ENCODE peak calls at places on chromosomes 7 and 10, in eight cellular contexts. Z is CD14-positive monocyte, N is WTC11, E is lower lobe of right lung, Q is epithelial cell of proximal tubule, T is heart left ventricle, F is BE2C, U is lower leg skin. Y is an unnamed sample.

GRCh38 chr7:14380881-14381280 is 391.4 kb upstream of the ETV1 start:
- DNase-seq in Z (no peak), N (peak), E (no peak), Q (no peak), T (no peak), F (no peak), U (no peak), Y (no peak)

GRCh38 chr10:89476676-89477075 is 58.7 kb downstream of the SLC16A12 start:
- DNase-seq in Z (no peak), N (no peak), E (peak), Q (no peak), T (no peak), F (no peak), U (no peak), Y (peak)

GRCh38 chr7:21902240-21902639 is 43.5 kb downstream of the CDCA7L start:
- DNase-seq in Z (no peak), N (no peak), E (no peak), Q (no peak), T (no peak), F (no peak), U (no peak), Y (peak)

GRCh38 chr10:126570631-126571170 is 99.8 kb downstream of the C10orf90 start:
- DNase-seq in Z (no peak), N (no peak), E (no peak), Q (no peak), T (no peak), F (no peak), U (no peak), Y (no peak)

GRCh38 chr10:124028700-124029487 is 64.5 kb downstream of the CHST15 start:
- DNase-seq in Z (no peak), N (no peak), E (no peak), Q (no peak), T (no peak), F (no peak), U (no peak), Y (no peak)

GRCh38 chr10:131701131-131701947 is 199.5 kb upstream of the PPP2R2D start:
- DNase-seq in Z (no peak), N (no peak), E (no peak), Q (no peak), T (no peak), F (no peak), U (peak), Y (no peak)

GRCh38 chr10:47369251-47369894 is 14.7 kb downstream of the ZNF488 start:
- DNase-seq in Z (peak), N (no peak), E (no peak), Q (no peak), T (no peak), F (no peak), U (peak), Y (no peak)

GRCh38 chr10:103759100-103759781 is 96.1 kb downstream of the SH3PXD2A start:
- DNase-seq in Z (no peak), N (no peak), E (no peak), Q (no peak), T (peak), F (no peak), U (no peak), Y (peak)

GRCh38 chr10:62978417-62978955 is 154.6 kb upstream of the NRBF2 start:
- DNase-seq in Z (no peak), N (no peak), E (no peak), Q (no peak), T (no peak), F (no peak), U (no peak), Y (no peak)

GRCh38 chr7:140923358-140924006 is 1.2 kb downstream of the BRAF start:
- DNase-seq in Z (no peak), N (no peak), E (no peak), Q (no peak), T (peak), F (peak), U (no peak), Y (no peak)

GRCh38 chr10:34001087-34001580 is 666.7 kb upstream of the NRP1 start:
- DNase-seq in Z (no peak), N (no peak), E (no peak), Q (no peak), T (no peak), F (peak), U (no peak), Y (no peak)

GRCh38 chr7:1533569-1534329 is 3.2 kb downstream of the MAFK start:
- DNase-seq in Z (peak), N (no peak), E (no peak), Q (no peak), T (peak), F (peak), U (peak), Y (peak)

GRCh38 chr7:143394777-143395176 is 13.6 kb downstream of the ZYX start:
- DNase-seq in Z (no peak), N (no peak), E (no peak), Q (no peak), T (no peak), F (no peak), U (peak), Y (no peak)

GRCh38 chr10:114337510-114338462 is 66.5 kb downstream of the AFAP1L2 start:
- DNase-seq in Z (no peak), N (peak), E (no peak), Q (no peak), T (no peak), F (no peak), U (no peak), Y (no peak)

GRCh38 chr7:45324683-45325237 is 167.2 kb downstream of the RAMP3 start:
- DNase-seq in Z (no peak), N (no peak), E (no peak), Q (no peak), T (no peak), F (no peak), U (no peak), Y (peak)

GRCh38 chr10:79559726-79560125 is 481 bp downstream of the SFTPA2 start:
- DNase-seq in Z (no peak), N (no peak), E (no peak), Q (no peak), T (no peak), F (no peak), U (no peak), Y (no peak)

GRCh38 chr7:42315631-42316030 is 78.6 kb upstream of the GLI3 start:
- DNase-seq in Z (no peak), N (no peak), E (no peak), Q (no peak), T (no peak), F (no peak), U (no peak), Y (no peak)

GRCh38 chr10:13180788-13181187 is 19.4 kb downstream of the MCM10 start:
- DNase-seq in Z (no peak), N (no peak), E (no peak), Q (no peak), T (no peak), F (no peak), U (no peak), Y (no peak)

GRCh38 chr10:117504601-117505000 is 37.9 kb upstream of the EMX2 start:
- DNase-seq in Z (no peak), N (no peak), E (no peak), Q (no peak), T (no peak), F (no peak), U (peak), Y (no peak)

GRCh38 chr10:5861269-5862031 is 28.2 kb downstream of the ANKRD16 start:
- DNase-seq in Z (no peak), N (no peak), E (no peak), Q (peak), T (no peak), F (no peak), U (no peak), Y (peak)

GRCh38 chr10:26296351-26296750 is 79.8 kb downstream of the GAD2 start:
- DNase-seq in Z (no peak), N (no peak), E (no peak), Q (no peak), T (no peak), F (no peak), U (no peak), Y (no peak)

GRCh38 chr7:150649428-150649827 is 17.2 kb upstream of the GIMAP6 start:
- DNase-seq in Z (no peak), N (no peak), E (no peak), Q (no peak), T (no peak), F (no peak), U (no peak), Y (no peak)

GRCh38 chr7:151711906-151712771 is 164.8 kb downstream of the PRKAG2 start:
- DNase-seq in Z (no peak), N (no peak), E (peak), Q (no peak), T (no peak), F (no peak), U (no peak), Y (no peak)

GRCh38 chr7:17523813-17524741 is 225.6 kb downstream of the AHR start:
- DNase-seq in Z (no peak), N (no peak), E (peak), Q (no peak), T (no peak), F (no peak), U (no peak), Y (no peak)

GRCh38 chr10:30364391-30365268 is 15.6 kb upstream of the MTPAP start:
- DNase-seq in Z (no peak), N (no peak), E (no peak), Q (no peak), T (no peak), F (no peak), U (peak), Y (no peak)

GRCh38 chr10:22437620-22438588 is 92.6 kb downstream of the SPAG6 start:
- DNase-seq in Z (no peak), N (no peak), E (no peak), Q (no peak), T (no peak), F (no peak), U (peak), Y (no peak)

GRCh38 chr7:78712111-78712510 is 741.4 kb downstream of the MAGI2 start:
- DNase-seq in Z (no peak), N (no peak), E (no peak), Q (no peak), T (no peak), F (no peak), U (no peak), Y (no peak)

GRCh38 chr10:72255977-72256729 is 17.6 kb upstream of the DDIT4 start:
- DNase-seq in Z (no peak), N (no peak), E (no peak), Q (no peak), T (no peak), F (no peak), U (no peak), Y (no peak)

GRCh38 chr7:79176859-79177477 is 276.5 kb downstream of the MAGI2 start:
- DNase-seq in Z (no peak), N (no peak), E (no peak), Q (peak), T (no peak), F (peak), U (no peak), Y (no peak)

GRCh38 chr7:29889288-29889687 is 83.0 kb downstream of the WIPF3 start:
- DNase-seq in Z (no peak), N (no peak), E (no peak), Q (no peak), T (no peak), F (no peak), U (no peak), Y (no peak)

GRCh38 chr7:130649004-130649790 is 19.4 kb downstream of the COPG2 start:
- DNase-seq in Z (no peak), N (no peak), E (no peak), Q (no peak), T (no peak), F (no peak), U (no peak), Y (peak)

GRCh38 chr10:102230861-102231356 is 4.8 kb downstream of the ELOVL3 start:
- DNase-seq in Z (peak), N (peak), E (peak), Q (no peak), T (no peak), F (peak), U (peak), Y (no peak)

GRCh38 chr10:34392641-34393170 is 422.4 kb downstream of the PARD3 start:
- DNase-seq in Z (no peak), N (no peak), E (no peak), Q (no peak), T (no peak), F (no peak), U (no peak), Y (no peak)

GRCh38 chr7:74482629-74483401 is 29.1 kb downstream of the GTF2IRD1 start:
- DNase-seq in Z (peak), N (no peak), E (no peak), Q (peak), T (no peak), F (no peak), U (no peak), Y (peak)

GRCh38 chr7:108001759-108002725 is 919 bp downstream of the LAMB1 start:
- DNase-seq in Z (no peak), N (peak), E (no peak), Q (no peak), T (peak), F (peak), U (no peak), Y (no peak)

GRCh38 chr7:101236292-101236691 is 1.3 kb downstream of the CLDN15 start:
- DNase-seq in Z (no peak), N (no peak), E (no peak), Q (no peak), T (no peak), F (no peak), U (no peak), Y (no peak)

GRCh38 chr7:107630342-107630741 is 30.3 kb upstream of the SLC26A4 start:
- DNase-seq in Z (no peak), N (no peak), E (no peak), Q (no peak), T (no peak), F (no peak), U (no peak), Y (no peak)

GRCh38 chr7:99109108-99110051 is 34.5 kb downstream of the SMURF1 start:
- DNase-seq in Z (no peak), N (no peak), E (no peak), Q (no peak), T (no peak), F (peak), U (no peak), Y (no peak)

DNA sequence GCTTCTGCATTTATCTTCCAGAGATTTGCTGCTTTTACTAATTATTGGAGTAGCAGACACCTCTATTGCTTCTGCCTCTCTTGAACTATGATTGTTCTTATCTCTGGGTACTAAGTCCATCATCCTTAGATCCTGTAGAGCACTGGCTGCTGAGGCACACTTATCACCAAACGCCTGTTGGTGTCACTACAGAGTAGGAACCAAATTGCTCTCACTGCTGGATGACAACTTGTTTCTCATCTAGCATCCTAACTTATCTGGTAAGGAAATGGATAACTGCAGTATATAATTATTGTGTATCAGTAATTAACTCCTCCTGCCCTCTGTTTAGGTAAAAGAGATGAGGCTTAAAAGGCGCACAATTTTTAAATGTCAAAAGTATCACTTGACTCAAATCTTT is 1059.4 kb downstream of the NRG3 start:
- DNase-seq in Z (no peak), N (no peak), E (no peak), Q (no peak), T (no peak), F (peak), U (no peak), Y (no peak)
- TF ChIP-seq CTCF in Z (no peak), N (no peak), E (no peak), Q (peak), T (no peak), F (peak), U (no peak), Y (peak)

GRCh38 chr7:90210925-90211324 is 615 bp upstream of the STEAP2 start:
- DNase-seq in Z (no peak), N (peak), E (no peak), Q (no peak), T (no peak), F (no peak), U (no peak), Y (no peak)

GRCh38 chr7:90210475-90210874 is 1.1 kb upstream of the STEAP2 start:
- DNase-seq in Z (no peak), N (no peak), E (no peak), Q (no peak), T (no peak), F (no peak), U (no peak), Y (no peak)

GRCh38 chr7:90212149-90212495 is 582 bp downstream of the STEAP2 start:
- DNase-seq in Z (no peak), N (no peak), E (no peak), Q (no peak), T (no peak), F (no peak), U (no peak), Y (no peak)

GRCh38 chr7:90209776-90210175 is 1.8 kb upstream of the STEAP2 start:
- DNase-seq in Z (no peak), N (no peak), E (no peak), Q (no peak), T (no peak), F (no peak), U (no peak), Y (no peak)

GRCh38 chr7:90211391-90212148 is at the start of gene STEAP2:
- DNase-seq in Z (peak), N (peak), E (peak), Q (no peak), T (peak), F (peak), U (peak), Y (peak)
- TF ChIP-seq CTCF in Z (peak), N (peak), E (peak), Q (peak), T (peak), F (peak), U (peak), Y (peak)

GRCh38 chr7:116595063-116595462 is 70.2 kb downstream of the CAV1 start:
- DNase-seq in Z (no peak), N (no peak), E (no peak), Q (no peak), T (no peak), F (no peak), U (no peak), Y (no peak)

GRCh38 chr7:116593359-116594075 is 68.7 kb downstream of the CAV1 start:
- DNase-seq in Z (no peak), N (no peak), E (no peak), Q (no peak), T (no peak), F (no peak), U (no peak), Y (no peak)

GRCh38 chr7:116592445-116592844 is 67.6 kb downstream of the CAV1 start:
- DNase-seq in Z (no peak), N (no peak), E (peak), Q (no peak), T (peak), F (no peak), U (no peak), Y (no peak)

GRCh38 chr7:116591202-116592040 is 66.6 kb downstream of the CAV1 start:
- DNase-seq in Z (no peak), N (no peak), E (no peak), Q (no peak), T (no peak), F (no peak), U (no peak), Y (no peak)

GRCh38 chr7:116592041-116592355 is 67.2 kb downstream of the CAV1 start:
- DNase-seq in Z (no peak), N (no peak), E (no peak), Q (no peak), T (no peak), F (no peak), U (no peak), Y (no peak)
- TF ChIP-seq CTCF in Z (peak), N (no peak), E (no peak), Q (no peak), T (no peak), F (no peak), U (no peak), Y (no peak)

DNA sequence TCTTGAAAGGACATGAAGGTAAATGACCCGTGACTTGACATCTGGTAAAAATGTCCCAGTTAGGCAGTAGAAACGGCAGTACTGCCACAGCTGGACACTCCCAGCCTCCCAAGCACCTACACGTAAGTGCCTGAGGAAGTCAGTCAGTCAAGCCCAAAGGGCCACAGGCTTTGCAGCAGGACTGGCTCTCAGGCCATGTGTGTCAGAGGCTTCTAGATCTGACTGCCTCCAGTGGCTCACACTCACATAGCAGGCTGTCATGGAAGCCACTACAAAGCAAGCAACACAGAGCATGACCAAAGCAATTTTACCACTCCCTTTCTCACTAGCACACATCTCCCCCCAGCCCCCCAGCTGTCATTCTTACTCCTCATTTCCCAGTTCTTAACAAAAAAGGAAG is 17.8 kb upstream of the CCNJ start:
- DNase-seq in Z (no peak), N (peak), E (no peak), Q (no peak), T (no peak), F (peak), U (no peak), Y (no peak)
- TF ChIP-seq CTCF in Z (peak), N (no peak), E (no peak), Q (peak), T (no peak), F (peak), U (no peak), Y (peak)

GRCh38 chr7:69062020-69062760 is 536.1 kb upstream of the AUTS2 start:
- DNase-seq in Z (no peak), N (no peak), E (no peak), Q (peak), T (no peak), F (no peak), U (no peak), Y (no peak)

GRCh38 chr7:69070476-69070875 is 527.8 kb upstream of the AUTS2 start:
- DNase-seq in Z (no peak), N (no peak), E (no peak), Q (no peak), T (no peak), F (no peak), U (no peak), Y (no peak)

DNA sequence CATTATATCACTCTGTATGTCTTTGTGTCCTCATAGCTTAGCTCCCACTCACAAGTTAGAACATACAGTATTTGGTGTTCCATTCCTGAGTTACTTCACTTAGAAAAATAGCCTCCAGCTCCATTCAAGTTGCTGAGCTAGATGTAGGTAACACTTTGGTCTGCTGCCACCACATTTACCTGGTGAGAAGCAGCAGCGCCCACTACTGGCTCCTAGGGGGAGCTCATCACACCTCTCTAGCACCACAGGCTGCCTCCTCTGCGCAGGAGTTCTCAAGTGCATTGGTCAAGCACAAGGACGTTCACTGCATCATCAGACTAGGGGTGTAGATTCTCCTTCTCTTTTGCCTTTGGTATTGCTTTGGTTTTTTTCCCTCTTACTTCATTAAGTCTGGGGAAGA is 530.9 kb upstream of the AUTS2 start:
- DNase-seq in Z (no peak), N (peak), E (peak), Q (no peak), T (no peak), F (peak), U (no peak), Y (peak)
- TF ChIP-seq CTCF in Z (no peak), N (peak), E (peak), Q (peak), T (no peak), F (peak), U (no peak), Y (peak)

Y was measured in retinal pigment epithelial cell.